ENCODE peak calls at places on chromosomes 4 and X, in ten cellular contexts. O, P, V, F, J, B, G, T, W and X are unnamed samples.

GRCh38 chrX:131262200-131262599 is 26.9 kb downstream of the IGSF1 start:
- DNase-seq in O (no peak), P (no peak), V (no peak), F (no peak), J (no peak), B (no peak), G (no peak), T (no peak), W (no peak), X (no peak)

GRCh38 chr4:151835467-151835866 is 74.7 kb upstream of the GATB start:
- DNase-seq in O (no peak), P (no peak), V (no peak), F (no peak), J (no peak), B (no peak), G (no peak), T (no peak), W (no peak), X (no peak)

GRCh38 chr4:54547299-54548097 is 110.3 kb upstream of the KIT start:
- DNase-seq in O (no peak), P (no peak), V (no peak), F (no peak), J (peak; percentile 75), B (no peak), G (no peak), T (no peak), W (no peak), X (peak; percentile 55)

GRCh38 chrX:11484290-11484689 is 181.4 kb downstream of the ARHGAP6 start:
- DNase-seq in O (no peak), P (no peak), V (no peak), F (no peak), J (no peak), B (no peak), G (no peak), T (no peak), W (no peak), X (no peak)

GRCh38 chr4:7947927-7948326 is 8.3 kb upstream of the AFAP1 start:
- DNase-seq in O (no peak), P (no peak), V (no peak), F (no peak), J (no peak), B (no peak), G (no peak), T (no peak), W (no peak), X (no peak)

GRCh38 chr4:180418819-180419531 is 1824.2 kb upstream of the TENM3 start:
- DNase-seq in O (no peak), P (no peak), V (no peak), F (no peak), J (no peak), B (no peak), G (no peak), T (no peak), W (no peak), X (no peak)

GRCh38 chr4:145732001-145732400 is 52.1 kb downstream of the C4orf51 start:
- DNase-seq in O (no peak), P (no peak), V (no peak), F (no peak), J (no peak), B (no peak), G (no peak), T (no peak), W (no peak), X (no peak)

GRCh38 chrX:153641575-153642312 is 5.3 kb upstream of the DUSP9 start:
- DNase-seq in O (no peak), P (no peak), V (no peak), F (no peak), J (no peak), B (no peak), G (no peak), T (no peak), W (no peak), X (no peak)

GRCh38 chrX:117996918-117997480 is 119.6 kb downstream of the KLHL13 start:
- DNase-seq in O (no peak), P (no peak), V (no peak), F (peak; percentile 23), J (no peak), B (no peak), G (no peak), T (no peak), W (no peak), X (peak; percentile 76)

GRCh38 chrX:10011261-10011931 is 44.2 kb downstream of the CLDN34 start:
- DNase-seq in O (no peak), P (peak; percentile 54), V (no peak), F (peak; percentile 59), J (no peak), B (no peak), G (no peak), T (no peak), W (no peak), X (no peak)

GRCh38 chr4:2867758-2868491 is 24.3 kb downstream of the ADD1 start:
- DNase-seq in O (no peak), P (peak; percentile 61), V (no peak), F (peak; percentile 34), J (no peak), B (no peak), G (no peak), T (no peak), W (no peak), X (no peak)

GRCh38 chrX:103356023-103356798 is at the start of gene TCEAL9:
- DNase-seq in O (peak; percentile 57), P (peak; percentile 91), V (peak; percentile 37), F (peak; percentile 80), J (no peak), B (peak; percentile 51), G (peak; percentile 57), T (peak; percentile 47), W (peak; percentile 40), X (peak; percentile 52)

GRCh38 chr4:7343353-7343655 is 91.4 kb downstream of the PSAPL1 start:
- DNase-seq in O (no peak), P (no peak), V (no peak), F (no peak), J (no peak), B (no peak), G (no peak), T (no peak), W (no peak), X (no peak)

GRCh38 chrX:100913111-100913510 is 15.6 kb downstream of the XKRX start:
- DNase-seq in O (no peak), P (no peak), V (no peak), F (no peak), J (no peak), B (no peak), G (no peak), T (no peak), W (no peak), X (peak; percentile 59)

GRCh38 chr4:128228778-128229457 is 58.7 kb downstream of the PGRMC2 start:
- DNase-seq in O (no peak), P (peak; percentile 31), V (no peak), F (no peak), J (no peak), B (peak; percentile 15), G (no peak), T (no peak), W (no peak), X (peak; percentile 44)

GRCh38 chrX:19372170-19373033 is 28.7 kb downstream of the PDHA1 start:
- DNase-seq in O (peak; percentile 62), P (peak; percentile 78), V (peak; percentile 52), F (peak; percentile 47), J (peak; percentile 61), B (peak; percentile 24), G (peak; percentile 26), T (peak; percentile 67), W (peak; percentile 30), X (peak; percentile 65)

GRCh38 chr4:168848977-168849687 is 160.9 kb downstream of the CBR4 start:
- DNase-seq in O (no peak), P (peak; percentile 43), V (no peak), F (peak; percentile 71), J (no peak), B (no peak), G (no peak), T (no peak), W (no peak), X (no peak)
- H3K4me3 ChIP-seq in O (no peak overlapping the region), P (peak overlapping the region; percentile 13), V (peak overlapping the region; percentile 27), F (peak overlapping the region; percentile 33), J (no peak overlapping the region), B (no peak overlapping the region), G (no peak overlapping the region), T (no peak overlapping the region), W (no peak overlapping the region), X (no peak overlapping the region)

GRCh38 chrX:109049903-109050302 is 313.5 kb upstream of the IRS4 start:
- DNase-seq in O (no peak), P (no peak), V (no peak), F (no peak), J (no peak), B (no peak), G (no peak), T (no peak), W (no peak), X (peak; percentile 2)
- TF ChIP-seq CTCF in O (no peak), P (peak; percentile 15), V (no peak), F (no peak), J (peak; percentile 18), B (no peak), G (no peak), T (no peak), W (no peak), X (peak; percentile 37)

DNA sequence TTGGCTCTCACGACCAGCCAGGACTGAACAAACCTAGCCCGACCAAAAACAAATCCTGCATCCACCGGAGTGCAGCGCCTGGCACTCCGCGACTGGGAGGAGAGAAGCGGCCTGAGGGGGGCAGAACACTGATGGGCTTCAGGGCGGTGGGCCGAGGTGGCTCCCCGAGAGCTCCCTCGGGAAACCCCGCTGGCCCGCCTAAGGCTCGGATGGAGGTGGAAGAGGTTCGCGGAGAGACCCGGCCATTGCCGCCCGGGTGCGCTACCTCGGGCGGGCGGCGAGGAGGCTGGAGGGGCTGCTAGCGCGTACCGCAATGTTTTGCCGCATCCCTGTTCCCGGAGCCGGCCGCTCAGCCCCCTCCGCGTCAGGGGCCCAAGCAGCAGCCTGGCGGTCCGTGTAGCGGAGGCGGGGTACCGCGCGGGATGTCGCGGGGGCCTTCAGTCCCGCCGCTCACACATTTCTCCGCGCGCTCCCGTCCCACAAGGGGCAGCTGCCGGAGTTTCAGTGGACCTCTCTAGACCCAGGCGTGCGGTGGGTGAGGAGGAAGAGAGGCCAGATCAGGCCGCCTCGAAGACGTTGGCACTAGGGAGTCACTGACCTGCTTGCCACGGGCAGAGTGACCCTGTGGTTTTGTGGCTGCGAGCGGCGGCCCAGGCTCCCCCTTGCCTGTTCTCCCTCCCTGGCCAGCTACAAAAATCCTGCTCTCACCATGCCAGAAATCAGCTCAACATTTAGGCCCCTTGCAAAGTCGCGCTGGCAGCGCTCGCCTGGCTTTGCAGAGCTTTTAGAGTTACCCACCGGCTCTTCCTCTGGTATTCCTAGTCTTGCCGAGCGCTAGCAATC is 2.1 kb downstream of the SLITRK4 start:
- DNase-seq in O (no peak), P (peak; percentile 8), V (no peak), F (no peak), J (no peak), B (no peak), G (no peak), T (no peak), W (no peak), X (no peak)
- H3K4me3 ChIP-seq in O (no peak overlapping the region), P (peak overlapping the region; percentile 36), V (peak overlapping the region; percentile 64), F (no peak overlapping the region), J (no peak overlapping the region), B (no peak overlapping the region), G (peak overlapping the region; percentile 28), T (no peak overlapping the region), W (peak overlapping the region; percentile 19), X (no peak overlapping the region)

GRCh38 chr4:148151797-148152196 is 290.4 kb downstream of the NR3C2 start:
- DNase-seq in O (no peak), P (no peak), V (no peak), F (no peak), J (no peak), B (no peak), G (no peak), T (no peak), W (no peak), X (no peak)

GRCh38 chr4:148154769-148155168 is 287.4 kb downstream of the NR3C2 start:
- DNase-seq in O (no peak), P (no peak), V (no peak), F (no peak), J (no peak), B (no peak), G (no peak), T (no peak), W (no peak), X (no peak)

GRCh38 chr4:148152868-148153630 is 289.2 kb downstream of the NR3C2 start:
- DNase-seq in O (no peak), P (peak; percentile 3), V (no peak), F (no peak), J (no peak), B (no peak), G (no peak), T (no peak), W (no peak), X (no peak)
- TF ChIP-seq CTCF in O (no peak), P (no peak), V (no peak), F (no peak), J (no peak), B (peak; percentile 11), G (peak; percentile 2), T (no peak), W (no peak), X (no peak)